ENCODE peak calls at places on chromosome 6, in ten cellular contexts. R is skeletal muscle cell, F is GM06990, N is NCI-H774, X is left cardiac atrium, M is GM03348, W is neural crest cell, J is NCI-H1092 treated with DMSO at 0.1 percent for 48 hours, T is WERI-Rb-1, D is neuronal stem cell. H is an unnamed sample.

GRCh38 chr6:137873273-137873762 is 6.3 kb downstream of the TNFAIP3 start:
- DNase-seq in N (no peak), M (peak; percentile 84), X (peak; percentile 75), J (no peak), T (no peak), F (peak; percentile 79), D (no peak), W (no peak), R (peak; percentile 94), H (no peak)

GRCh38 chr6:29099190-29099589 is at the start of gene OR2J1:
- DNase-seq in J (no peak), F (no peak), M (no peak), N (no peak), D (no peak), R (no peak), W (no peak), T (no peak), X (no peak), H (no peak)

GRCh38 chr6:111047244-111047643 is 40.1 kb upstream of the SLC16A10 start:
- DNase-seq in F (no peak), M (no peak), R (no peak), W (no peak), X (no peak), J (no peak), N (no peak), D (no peak), T (no peak), H (no peak)

GRCh38 chr6:38052035-38052434 is 232.5 kb downstream of the ZFAND3 start:
- DNase-seq in J (no peak), R (no peak), F (no peak), M (no peak), X (no peak), T (no peak), W (no peak), N (no peak), D (no peak), H (no peak)

GRCh38 chr6:39785281-39785680 is 6.9 kb upstream of the DAAM2 start:
- DNase-seq in J (no peak), R (no peak), D (no peak), T (no peak), F (no peak), X (no peak), W (no peak), M (no peak), N (no peak), H (no peak)

GRCh38 chr6:125991653-125992052 is 5.3 kb downstream of the TRMT11 start:
- DNase-seq in J (no peak), X (no peak), T (no peak), M (no peak), W (no peak), R (no peak), D (no peak), F (no peak), N (no peak), H (no peak)

GRCh38 chr6:41405941-41406340 is 70.5 kb downstream of the NCR2 start:
- DNase-seq in R (no peak), X (no peak), M (no peak), W (no peak), N (no peak), F (no peak), J (no peak), D (no peak), T (peak; percentile 58), H (no peak)

GRCh38 chr6:79894939-79895338 is 52.4 kb downstream of the ELOVL4 start:
- DNase-seq in N (no peak), M (no peak), D (no peak), X (no peak), R (no peak), F (no peak), W (no peak), J (no peak), T (no peak), H (no peak)

GRCh38 chr6:61217714-61218113 is 1068.3 kb downstream of the KHDRBS2 start:
- DNase-seq in M (no peak), F (no peak), T (no peak), D (no peak), W (no peak), X (no peak), J (no peak), N (no peak), R (no peak), H (no peak)

GRCh38 chr6:16649241-16649640 is 112.0 kb downstream of the ATXN1 start:
- DNase-seq in D (no peak), W (no peak), J (no peak), T (no peak), X (no peak), F (no peak), R (no peak), N (no peak), M (peak; percentile 19), H (no peak)

GRCh38 chr6:41562633-41562975 is 16.4 kb downstream of the FOXP4 start:
- DNase-seq in F (no peak), X (no peak), T (no peak), R (no peak), M (no peak), N (no peak), D (no peak), W (no peak), J (no peak), H (no peak)

GRCh38 chr6:160226118-160226541 is 32.5 kb downstream of the SLC22A2 start:
- DNase-seq in M (no peak), F (no peak), D (no peak), R (no peak), X (no peak), T (no peak), N (no peak), W (no peak), J (no peak), H (peak; percentile 2)

GRCh38 chr6:111605100-111605748 is 454 bp downstream of the TRAF3IP2 start:
- DNase-seq in W (peak; percentile 13), F (peak; percentile 71), M (peak; percentile 85), D (no peak), R (peak; percentile 90), J (no peak), N (peak; percentile 68), T (no peak), X (peak; percentile 83), H (peak; percentile 60)

GRCh38 chr6:29828471-29828797 is 809 bp downstream of the HLA-G start:
- DNase-seq in T (no peak), X (peak; percentile 39), D (no peak), N (no peak), F (no peak), M (no peak), J (no peak), R (no peak), W (no peak), H (no peak)

GRCh38 chr6:97288188-97288587 is 5.2 kb upstream of the MMS22L start:
- DNase-seq in R (no peak), M (no peak), T (no peak), F (no peak), N (peak; percentile 28), J (no peak), X (no peak), D (no peak), W (no peak), H (no peak)

GRCh38 chr6:89790403-89790802 is 29.2 kb downstream of the MDN1 start:
- DNase-seq in T (no peak), R (no peak), W (no peak), N (no peak), F (no peak), M (no peak), X (no peak), J (no peak), D (no peak), H (no peak)

GRCh38 chr6:42175860-42176259 is 2.7 kb downstream of the GUCA1A start:
- DNase-seq in W (no peak), D (no peak), N (no peak), F (no peak), J (no peak), R (no peak), T (no peak), M (no peak), X (no peak), H (no peak)

GRCh38 chr6:106163966-106164877 is 78.1 kb downstream of the PRDM1 start:
- DNase-seq in J (no peak), X (peak; percentile 36), T (no peak), N (no peak), W (no peak), M (peak; percentile 73), R (peak; percentile 96), D (no peak), F (peak; percentile 85), H (no peak)

GRCh38 chr6:5697508-5697907 is 309.2 kb downstream of the NRN1 start:
- DNase-seq in M (no peak), W (no peak), R (no peak), T (no peak), D (no peak), J (no peak), X (no peak), F (no peak), N (no peak), H (no peak)

GRCh38 chr6:160992323-160993314 is 1.1 kb downstream of the MAP3K4 start:
- DNase-seq in T (peak; percentile 61), J (peak; percentile 85), W (peak; percentile 43), D (peak; percentile 51), F (no peak), M (peak; percentile 63), X (peak; percentile 36), R (peak; percentile 31), N (peak; percentile 43), H (peak; percentile 70)

GRCh38 chr6:104404377-104404776 is 455.3 kb downstream of the HACE1 start:
- DNase-seq in T (no peak), R (no peak), W (no peak), N (no peak), M (no peak), D (no peak), X (no peak), J (no peak), F (no peak), H (peak; percentile 10)

GRCh38 chr6:2589171-2589661 is 161.5 kb downstream of the MYLK4 start:
- DNase-seq in T (no peak), N (no peak), J (no peak), M (no peak), D (no peak), R (no peak), F (no peak), X (no peak), W (no peak), H (no peak)

GRCh38 chr6:11953641-11954040 is 58.5 kb upstream of the HIVEP1 start:
- DNase-seq in J (no peak), X (no peak), T (no peak), R (no peak), D (no peak), W (no peak), F (no peak), M (no peak), N (no peak), H (no peak)

GRCh38 chr6:134289204-134289575 is 28.7 kb downstream of the SGK1 start:
- DNase-seq in F (no peak), J (no peak), W (no peak), R (no peak), N (no peak), M (no peak), D (no peak), X (no peak), T (no peak), H (no peak)

GRCh38 chr6:156427345-156427744 is 349.8 kb upstream of the ARID1B start:
- DNase-seq in T (no peak), X (peak; percentile 55), N (peak; percentile 29), R (peak; percentile 75), J (no peak), W (no peak), F (no peak), M (no peak), D (no peak), H (peak; percentile 94)

GRCh38 chr6:51753635-51754034 is 333.8 kb downstream of the PKHD1 start:
- DNase-seq in J (no peak), W (peak; percentile 45), T (peak; percentile 78), M (no peak), R (no peak), X (peak; percentile 20), D (peak; percentile 45), N (no peak), F (no peak), H (peak; percentile 1)

GRCh38 chr6:150511313-150511712 is 88.4 kb upstream of the PLEKHG1 start:
- DNase-seq in N (no peak), R (no peak), D (no peak), T (no peak), W (no peak), X (no peak), F (no peak), J (no peak), M (no peak), H (no peak)

GRCh38 chr6:34955447-34955846 is 66.4 kb downstream of the ANKS1A start:
- DNase-seq in F (peak; percentile 22), D (no peak), W (no peak), T (no peak), J (no peak), N (no peak), R (no peak), M (no peak), X (no peak), H (no peak)

H was measured in HT1080.